ENCODE peak calls at places on chromosomes 2 and 18, in seven cellular contexts. X, V, B, R, G, A and H are unnamed samples.

GRCh38 chr2:174776223-174776622 is 12.0 kb upstream of the CHRNA1 start:
- DNase-seq in V (no peak), B (no peak), A (no peak), R (no peak), X (no peak), G (no peak), H (no peak)

GRCh38 chr2:139156730-139157129 is 376.5 kb upstream of the NXPH2 start:
- DNase-seq in V (no peak), X (no peak), R (no peak), G (no peak), B (no peak), A (no peak), H (no peak)

GRCh38 chr2:198762456-198762855 is 695.3 kb downstream of the SATB2 start:
- DNase-seq in B (peak; percentile 21), V (no peak), X (no peak), R (no peak), A (no peak), G (no peak), H (no peak)

GRCh38 chr2:15640784-15641183 is 49.1 kb downstream of the DDX1 start:
- DNase-seq in R (no peak), G (no peak), A (no peak), B (no peak), X (no peak), V (no peak), H (no peak)

GRCh38 chr18:34697891-34698290 is 12.2 kb upstream of the DTNA start:
- DNase-seq in A (no peak), X (no peak), G (no peak), V (no peak), B (peak; percentile 51), R (no peak), H (peak; percentile 99)

GRCh38 chr18:79590191-79591039 is 89.2 kb upstream of the CTDP1 start:
- DNase-seq in B (no peak), G (no peak), X (no peak), A (no peak), R (peak; percentile 47), V (no peak), H (no peak)

GRCh38 chr2:146094185-146094584 is 1574.3 kb upstream of the ZEB2 start:
- DNase-seq in G (no peak), X (no peak), R (no peak), A (no peak), B (no peak), V (no peak), H (no peak)

GRCh38 chr18:48955528-48956261 is 4.9 kb upstream of the SMAD7 start:
- DNase-seq in B (peak; percentile 89), X (no peak), R (peak; percentile 87), V (no peak), A (peak; percentile 92), G (peak; percentile 80), H (peak; percentile 63)

GRCh38 chr18:68623342-68623741 is 91.6 kb downstream of the TMX3 start:
- DNase-seq in B (peak; percentile 37), R (no peak), A (no peak), G (peak; percentile 13), X (peak; percentile 49), V (no peak), H (peak; percentile 54)

GRCh38 chr2:6808426-6808825 is 57.3 kb downstream of the CMPK2 start:
- DNase-seq in B (no peak), G (no peak), V (no peak), R (no peak), A (no peak), X (no peak), H (no peak)

GRCh38 chr18:48575301-48575657 is 36.4 kb downstream of the CTIF start:
- DNase-seq in R (no peak), X (no peak), V (no peak), A (no peak), B (no peak), G (no peak), H (no peak)

GRCh38 chr18:76367168-76367785 is 127.8 kb downstream of the ZNF516 start:
- DNase-seq in G (no peak), R (no peak), A (no peak), B (no peak), V (no peak), X (no peak), H (no peak)

GRCh38 chr2:146541896-146542295 is 1302.9 kb upstream of the ACVR2A start:
- DNase-seq in X (no peak), G (no peak), B (no peak), R (no peak), A (no peak), V (no peak), H (no peak)

GRCh38 chr2:108853421-108853820 is 66.8 kb downstream of the CCDC138 start:
- DNase-seq in R (no peak), V (no peak), G (no peak), X (no peak), A (peak; percentile 44), B (peak; percentile 60), H (no peak)

GRCh38 chr2:150612957-150613710 is 125.7 kb upstream of the RND3 start:
- DNase-seq in V (no peak), B (no peak), G (no peak), A (no peak), R (no peak), X (no peak), H (no peak)

GRCh38 chr2:113268621-113269360 is 9.9 kb downstream of the PAX8 start:
- DNase-seq in A (no peak), R (no peak), B (no peak), X (no peak), G (peak; percentile 87), V (no peak), H (no peak)

GRCh38 chr2:3675687-3676086 is 17.7 kb downstream of the ALLC start:
- DNase-seq in G (no peak), R (no peak), V (no peak), A (no peak), X (no peak), B (no peak), H (no peak)

GRCh38 chr2:85729825-85730510 is 23.8 kb upstream of the ATOH8 start:
- DNase-seq in R (peak; percentile 45), B (no peak), G (peak; percentile 0), A (no peak), V (no peak), X (no peak), H (no peak)

GRCh38 chr2:233817305-233817980 is 36.9 kb downstream of the HJURP start:
- DNase-seq in B (no peak), G (no peak), A (no peak), X (no peak), V (no peak), R (no peak), H (no peak)

GRCh38 chr2:145484443-145485086 is 964.6 kb upstream of the ZEB2 start:
- DNase-seq in G (no peak), V (no peak), A (peak; percentile 59), B (peak; percentile 69), R (no peak), X (peak; percentile 4), H (peak; percentile 86)

GRCh38 chr2:27249891-27250651 is 12.8 kb downstream of the SLC30A3 start:
- DNase-seq in R (peak; percentile 81), V (peak; percentile 58), G (peak; percentile 64), B (no peak), A (no peak), X (peak; percentile 68), H (peak; percentile 27)

GRCh38 chr2:1876352-1876751 is 132.0 kb upstream of the PXDN start:
- DNase-seq in G (no peak), X (no peak), R (no peak), B (no peak), V (no peak), A (no peak), H (no peak)
- H3K27me3 ChIP-seq in G (no peaks in the 10 kb centered on the region), X (no peaks in the 10 kb centered on the region), R (peaks cover 14% of the 10 kb centered on the region), B (no peaks in the 10 kb centered on the region), V (no peaks in the 10 kb centered on the region), A (peaks cover 94% of the 10 kb centered on the region), H (no peaks in the 10 kb centered on the region)

GRCh38 chr2:71559828-71560210 is 106.5 kb downstream of the DYSF start:
- DNase-seq in G (no peak), X (no peak), R (peak; percentile 57), V (no peak), A (no peak), B (no peak), H (no peak)
- TF ChIP-seq CTCF in G (no peak), X (no peak), R (no peak), V (no peak), A (no peak), B (no peak), H (no peak)

GRCh38 chr2:120343433-120344105 is 2.4 kb upstream of the INHBB start:
- DNase-seq in G (peak; percentile 93), R (peak; percentile 95), A (peak; percentile 80), X (peak; percentile 71), V (peak; percentile 66), B (peak; percentile 35), H (peak; percentile 36)

GRCh38 chr2:120346034-120346666 is at the start of gene INHBB:
- DNase-seq in X (no peak), V (peak; percentile 13), G (peak; percentile 53), R (peak; percentile 64), A (no peak), B (no peak), H (no peak)

GRCh38 chr2:120346667-120347358 is 877 bp downstream of the INHBB start:
- DNase-seq in R (peak; percentile 65), X (peak; percentile 34), V (no peak), G (peak; percentile 45), A (no peak), B (peak; percentile 34), H (peak; percentile 10)

GRCh38 chr2:120344214-120344990 is 1.5 kb upstream of the INHBB start:
- DNase-seq in V (no peak), R (peak; percentile 79), G (peak; percentile 63), X (peak; percentile 21), A (peak; percentile 61), B (no peak), H (no peak)

GRCh38 chr2:120344991-120345975 is 653 bp upstream of the INHBB start:
- DNase-seq in G (peak; percentile 42), R (peak; percentile 55), X (peak; percentile 22), A (no peak), V (no peak), B (no peak), H (no peak)
- H3K27me3 ChIP-seq in G (no peaks in the 10 kb centered on the region), R (peaks cover 30% of the 10 kb centered on the region), X (peaks cover 33% of the 10 kb centered on the region), A (no peaks in the 10 kb centered on the region), V (peaks cover 97% of the 10 kb centered on the region), B (peaks cover 69% of the 10 kb centered on the region), H (peaks cover 27% of the 10 kb centered on the region)

GRCh38 chr2:24123212-24124002 is at the start of the genes FAM228B and PFN4:
- DNase-seq in R (peak; percentile 95), A (peak; percentile 62), B (peak; percentile 80), V (peak; percentile 90), G (peak; percentile 93), X (peak; percentile 87), H (peak; percentile 55)
- TF ChIP-seq CTCF in R (no peak), A (no peak), B (no peak), V (no peak), G (no peak), X (no peak), H (no peak)

GRCh38 chr2:74540291-74540690 is 10.6 kb downstream of the HTRA2 start:
- DNase-seq in X (no peak), G (no peak), A (no peak), V (no peak), B (no peak), R (peak; percentile 78), H (no peak)
- H3K27me3 ChIP-seq in X (no peaks in the 10 kb centered on the region), G (no peaks in the 10 kb centered on the region), A (no peaks in the 10 kb centered on the region), V (no peaks in the 10 kb centered on the region), B (no peaks in the 10 kb centered on the region), R (no peaks in the 10 kb centered on the region), H (no peaks in the 10 kb centered on the region)

DNA sequence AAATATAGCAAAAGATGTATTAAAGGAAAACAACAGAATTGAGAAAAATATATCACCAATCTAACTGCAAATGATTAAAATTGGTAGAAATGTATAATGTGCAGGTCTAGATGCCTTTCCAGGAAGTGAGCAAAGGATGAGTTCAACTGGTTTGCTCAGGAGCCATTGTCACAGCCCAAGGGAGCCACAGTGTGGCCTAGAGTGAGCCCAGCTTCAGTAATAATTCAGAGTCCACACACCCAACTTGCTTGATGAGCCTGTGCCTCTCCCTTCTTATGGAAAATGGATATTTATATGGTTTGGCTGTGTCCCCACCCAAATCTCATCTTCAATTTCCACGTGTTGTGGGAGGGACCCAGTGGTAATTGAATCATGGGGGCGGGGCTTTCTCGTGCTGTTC is 92.2 kb upstream of the ASAP2 start:
- DNase-seq in A (no peak), R (no peak), V (no peak), G (no peak), X (no peak), B (no peak), H (peak; percentile 50)
- TF ChIP-seq CTCF in A (peak; percentile 22), R (no peak), V (no peak), G (no peak), X (no peak), B (no peak), H (peak; percentile 40)